ENCODE peak calls at places on chromosomes 3 and 15, in nine cellular contexts. E is stimulated activated naive B cell treated with anti-CD40 and anti-IgM and Interleukin-4, amounts not matched to agents 10 μg/mL and 1 μg/mL and 100 μg/mL, for 72 hours; C is RPMI7951; G is GM04504; L is GM10248; D is T-cell; H is NCI-H2107; T is NCI-H1436; W is fibroblast of mammary gland. M is an unnamed sample.

GRCh38 chr3:29291262-29291981 is 10.6 kb downstream of the RBMS3 start:
- DNase-seq in H (no peak), C (peak), L (no peak), E (no peak), T (no peak), D (no peak), W (no peak), G (no peak), M (no peak)

GRCh38 chr3:177597325-177598109 is 400.2 kb upstream of the TBL1XR1 start:
- DNase-seq in T (peak), W (peak), H (peak), L (peak), D (no peak), C (peak), E (no peak), G (peak), M (peak)

GRCh38 chr3:183924543-183924942 is 39.9 kb upstream of the PARL start:
- DNase-seq in T (no peak), D (no peak), E (no peak), H (no peak), C (no peak), L (no peak), W (peak), G (no peak), M (no peak)

GRCh38 chr3:186798239-186798638 is 8.0 kb downstream of the RFC4 start:
- DNase-seq in C (no peak), G (no peak), W (no peak), L (no peak), E (no peak), H (no peak), D (no peak), T (no peak), M (no peak)

GRCh38 chr15:66619152-66619903 is 53.5 kb upstream of the LCTL start:
- DNase-seq in C (peak), G (no peak), E (peak), T (peak), D (no peak), L (peak), W (peak), H (no peak), M (peak)

GRCh38 chr3:11699083-11699427 is 55.3 kb upstream of the VGLL4 start:
- DNase-seq in C (no peak), E (no peak), G (peak), H (no peak), L (no peak), D (no peak), W (peak), T (no peak), M (no peak)

GRCh38 chr3:114928989-114929620 is 218.0 kb downstream of the ZBTB20 start:
- DNase-seq in C (peak), E (no peak), L (no peak), H (no peak), T (no peak), G (no peak), W (peak), D (no peak), M (no peak)

GRCh38 chr3:14883226-14883625 is 64.2 kb upstream of the NR2C2 start:
- DNase-seq in W (no peak), T (no peak), E (no peak), D (no peak), H (no peak), L (no peak), C (no peak), G (no peak), M (no peak)

GRCh38 chr3:197446713-197447455 is 108.9 kb downstream of the BDH1 start:
- DNase-seq in D (no peak), L (no peak), T (no peak), C (no peak), G (no peak), E (no peak), H (no peak), W (no peak), M (no peak)

GRCh38 chr15:80152180-80152895 is 461 bp upstream of the FAH start:
- DNase-seq in W (peak), T (peak), E (peak), L (peak), C (peak), G (peak), H (peak), D (peak), M (peak)

GRCh38 chr15:98504998-98505397 is 143.3 kb upstream of the IGF1R start:
- DNase-seq in L (no peak), E (no peak), D (no peak), T (no peak), G (no peak), C (no peak), W (no peak), H (no peak), M (no peak)

GRCh38 chr3:156459434-156459833 is 95.5 kb downstream of the SSR3 start:
- DNase-seq in H (no peak), C (no peak), G (no peak), T (no peak), D (no peak), W (no peak), E (no peak), L (no peak), M (no peak)

M was measured in CD4-positive, alpha-beta memory T cell.